ENCODE peak calls at places on chromosomes 3 and 15, in seven cellular contexts. Z is glutamatergic neuron; I is HTR-8/SVneo; F is stimulated activated CD4-positive, alpha-beta T cell treated with anti-CD3 and anti-CD28 coated beads, Interleukin-2, amount 100 ng/mL, for 24 hours; B is amniotic stem cell; Q is hepatocyte; K is left ventricle myocardium superior. V is an unnamed sample.

GRCh38 chr3:172289583-172289982 is 158.7 kb downstream of the GHSR start:
- DNase-seq in Z (peak; percentile 37), I (no peak), F (no peak), B (no peak), Q (no peak), K (peak; percentile 53), V (no peak)

GRCh38 chr15:68256675-68257450 is 20.7 kb upstream of the FEM1B start:
- DNase-seq in Z (peak; percentile 91), I (peak; percentile 61), F (peak; percentile 66), B (peak; percentile 63), Q (peak; percentile 94), K (peak; percentile 93), V (peak; percentile 24)

GRCh38 chr3:71018794-71019193 is 564.7 kb downstream of the FOXP1 start:
- DNase-seq in Z (no peak), I (no peak), F (no peak), B (no peak), Q (no peak), K (no peak), V (no peak)

GRCh38 chr15:42608110-42608531 is 32.7 kb downstream of the STARD9 start:
- DNase-seq in Z (no peak), I (no peak), F (peak; percentile 18), B (no peak), Q (no peak), K (no peak), V (peak; percentile 1)

GRCh38 chr3:143040264-143040879 is 39.0 kb downstream of the U2SURP start:
- DNase-seq in Z (no peak), I (no peak), F (no peak), B (peak; percentile 2), Q (peak; percentile 16), K (no peak), V (no peak)

GRCh38 chr15:94747510-94747909 is 516.1 kb downstream of the MCTP2 start:
- DNase-seq in Z (no peak), I (no peak), F (no peak), B (no peak), Q (no peak), K (no peak), V (no peak)

GRCh38 chr3:18618723-18619122 is 193.6 kb upstream of the SATB1 start:
- DNase-seq in Z (no peak), I (no peak), F (no peak), B (no peak), Q (no peak), K (no peak), V (no peak)

GRCh38 chr15:42385206-42385979 is 26.1 kb downstream of the CAPN3 start:
- DNase-seq in Z (peak; percentile 62), I (peak; percentile 60), F (no peak), B (peak; percentile 28), Q (peak; percentile 81), K (no peak), V (peak; percentile 1)

GRCh38 chr3:194220776-194221735 is 85.1 kb downstream of the HES1 start:
- DNase-seq in Z (no peak), I (no peak), F (no peak), B (no peak), Q (no peak), K (no peak), V (no peak)

GRCh38 chr15:33068007-33068441 is 126.5 kb downstream of the FMN1 start:
- DNase-seq in Z (no peak), I (no peak), F (no peak), B (peak; percentile 56), Q (peak; percentile 28), K (peak; percentile 73), V (peak; percentile 72)

GRCh38 chr3:195043612-195044144 is 227.3 kb downstream of the XXYLT1 start:
- DNase-seq in Z (no peak), I (no peak), F (no peak), B (no peak), Q (no peak), K (no peak), V (no peak)

GRCh38 chr3:99250821-99251355 is 349.4 kb upstream of the DCBLD2 start:
- DNase-seq in Z (no peak), I (no peak), F (no peak), B (no peak), Q (no peak), K (peak; percentile 23), V (no peak)

GRCh38 chr15:60519218-60519617 is 40.3 kb upstream of the ICE2 start:
- DNase-seq in Z (no peak), I (no peak), F (no peak), B (no peak), Q (no peak), K (no peak), V (no peak)

GRCh38 chr3:101690972-101691371 is 4.5 kb upstream of the RPL24 start:
- DNase-seq in Z (no peak), I (no peak), F (no peak), B (no peak), Q (no peak), K (no peak), V (no peak)

GRCh38 chr15:65376767-65377104 is 1.1 kb downstream of the IGDCC3 start:
- DNase-seq in Z (no peak), I (no peak), F (no peak), B (no peak), Q (peak; percentile 48), K (peak; percentile 39), V (no peak)

GRCh38 chr15:80695099-80695910 is at the start of gene ABHD17C:
- DNase-seq in Z (peak; percentile 67), I (peak; percentile 38), F (peak; percentile 39), B (no peak), Q (peak; percentile 85), K (peak; percentile 84), V (no peak)

GRCh38 chr3:52253314-52254260 is 8.0 kb downstream of the PPM1M start:
- DNase-seq in Z (no peak), I (no peak), F (peak; percentile 82), B (no peak), Q (peak; percentile 4), K (peak; percentile 59), V (no peak)

GRCh38 chr3:13060341-13060910 is 12.8 kb downstream of the IQSEC1 start:
- DNase-seq in Z (no peak), I (no peak), F (no peak), B (no peak), Q (no peak), K (no peak), V (no peak)

V was measured in DMS79.